ENCODE peak calls at places on chromosomes 13 and 19, in seven cellular contexts. T is Calu3; C is Ammon's horn; M is KG1; D is activated CD4-positive, alpha-beta T cell treated with anti-CD3 and anti-CD28 coated beads, Interleukin-2, amount 50 U/mL, for 1 hour; U is thoracic aorta; B is H1. O is an unnamed sample.

GRCh38 chr19:1748703-1749341 is 4.5 kb upstream of the ONECUT3 start:
- DNase-seq in B (peak), M (no peak), C (no peak), T (no peak), U (no peak), D (no peak), O (no peak)

GRCh38 chr19:19406878-19407639 is 1.6 kb downstream of the GATAD2A start:
- DNase-seq in D (peak), T (peak), B (no peak), M (no peak), C (peak), U (no peak), O (no peak)

GRCh38 chr13:112245959-112246358 is 130.2 kb upstream of the SPACA7 start:
- DNase-seq in B (peak), T (no peak), M (no peak), C (no peak), D (no peak), U (no peak), O (no peak)

GRCh38 chr19:7348587-7349230 is at the start of gene ARHGEF18:
- DNase-seq in B (no peak), D (peak), U (no peak), M (peak), T (no peak), C (peak), O (no peak)

GRCh38 chr19:50492303-50493052 is 15.8 kb upstream of the GARIN5A start:
- DNase-seq in M (no peak), D (peak), U (no peak), B (no peak), T (peak), C (no peak), O (no peak)

GRCh38 chr13:101714195-101714594 is 261.7 kb downstream of the ITGBL1 start:
- DNase-seq in U (no peak), T (no peak), B (no peak), D (no peak), C (no peak), M (no peak), O (no peak)

GRCh38 chr19:17300992-17301585 is 2.1 kb downstream of the ABHD8 start:
- DNase-seq in M (no peak), B (no peak), T (no peak), C (no peak), U (no peak), D (no peak), O (no peak)

GRCh38 chr13:67827992-67828391 is 597.9 kb upstream of the PCDH9 start:
- DNase-seq in M (no peak), C (no peak), D (no peak), B (no peak), T (no peak), U (no peak), O (no peak)

GRCh38 chr13:31096624-31097302 is 64.9 kb downstream of the HSPH1 start:
- DNase-seq in U (no peak), T (peak), C (no peak), D (no peak), M (no peak), B (no peak), O (no peak)

GRCh38 chr13:78228211-78228610 is 309.6 kb upstream of the EDNRB start:
- DNase-seq in M (no peak), D (no peak), T (no peak), C (no peak), U (no peak), B (no peak), O (no peak)

GRCh38 chr19:45442927-45443461 is 19.3 kb upstream of the ERCC1 start:
- DNase-seq in B (peak), T (peak), C (peak), U (no peak), M (no peak), D (peak), O (peak)

GRCh38 chr13:34039678-34040077 is 221.7 kb downstream of the RFC3 start:
- DNase-seq in U (no peak), T (no peak), B (no peak), M (no peak), C (no peak), D (no peak), O (no peak)

GRCh38 chr13:36163809-36164308 is 32.7 kb upstream of the DCLK1 start:
- DNase-seq in C (no peak), T (no peak), B (no peak), D (no peak), M (no peak), U (no peak), O (peak)

GRCh38 chr19:38736413-38737280 is 7.6 kb downstream of the CAPN12 start:
- DNase-seq in M (no peak), U (no peak), T (peak), D (peak), C (no peak), B (peak), O (no peak)

GRCh38 chr19:2171349-2172145 is 7.8 kb downstream of the DOT1L start:
- DNase-seq in U (no peak), C (no peak), D (peak), B (peak), T (peak), M (no peak), O (no peak)

GRCh38 chr13:86397640-86398039 is 598.4 kb upstream of the SLITRK6 start:
- DNase-seq in M (no peak), T (no peak), U (no peak), B (no peak), D (no peak), C (no peak), O (no peak)

GRCh38 chr19:56105090-56105701 is 15.9 kb downstream of the ZNF787 start:
- DNase-seq in T (peak), D (peak), C (peak), M (no peak), B (peak), U (peak), O (peak)

GRCh38 chr19:12628040-12629022 is 17.6 kb downstream of the ZNF791 start:
- DNase-seq in C (no peak), B (no peak), M (no peak), T (no peak), U (no peak), D (no peak), O (no peak)

GRCh38 chr19:5624154-5624663 is 1.3 kb downstream of the SAFB start:
- DNase-seq in D (peak), C (peak), T (no peak), M (no peak), U (no peak), B (peak), O (peak)

GRCh38 chr13:50566646-50567045 is 276.8 kb downstream of the DLEU7 start:
- DNase-seq in M (no peak), T (no peak), U (no peak), B (no peak), C (no peak), D (no peak), O (no peak)

GRCh38 chr19:2394054-2394668 is 33.2 kb downstream of the TIMM13 start:
- DNase-seq in B (no peak), M (no peak), D (no peak), C (peak), U (no peak), T (no peak), O (no peak)

GRCh38 chr13:43021926-43022670 is 1.3 kb upstream of the DNAJC15 start:
- DNase-seq in C (no peak), B (no peak), D (no peak), T (no peak), U (no peak), M (no peak), O (no peak)

GRCh38 chr13:89458456-89458855 is 1787.3 kb downstream of the SLITRK5 start:
- DNase-seq in D (no peak), M (no peak), U (no peak), T (no peak), B (no peak), C (no peak), O (no peak)

GRCh38 chr19:1243768-1244692 is 2.5 kb downstream of the ATP5F1D start:
- DNase-seq in C (peak), M (peak), U (no peak), T (peak), B (peak), D (peak), O (peak)

GRCh38 chr13:29901714-29902631 is 51.6 kb upstream of the UBL3 start:
- DNase-seq in M (no peak), D (peak), T (peak), C (no peak), B (no peak), U (no peak), O (peak)

GRCh38 chr19:14023404-14024235 is 4.3 kb upstream of the RLN3 start:
- DNase-seq in C (peak), B (peak), M (no peak), D (no peak), T (peak), U (no peak), O (no peak)

GRCh38 chr13:66859078-66859477 is 371.1 kb downstream of the PCDH9 start:
- DNase-seq in T (no peak), B (no peak), M (no peak), C (no peak), U (no peak), D (no peak), O (no peak)

GRCh38 chr19:42030605-42031004 is 36.6 kb upstream of the ATP1A3 start:
- DNase-seq in C (no peak), T (no peak), D (no peak), M (no peak), U (no peak), B (no peak), O (no peak)

GRCh38 chr19:41427647-41428480 is 690 bp upstream of the B3GNT8 start:
- DNase-seq in D (peak), U (no peak), C (peak), T (no peak), B (peak), M (no peak), O (no peak)

GRCh38 chr13:34939771-34940170 is 2.3 kb upstream of the NBEA start:
- DNase-seq in B (no peak), T (no peak), M (no peak), C (no peak), U (no peak), D (no peak), O (no peak)

GRCh38 chr13:76759877-76760276 is 126.3 kb downstream of the KCTD12 start:
- DNase-seq in D (no peak), B (no peak), C (no peak), U (no peak), M (no peak), T (no peak), O (no peak)

GRCh38 chr13:108176685-108177274 is 38.6 kb downstream of the LIG4 start:
- DNase-seq in D (peak), M (no peak), C (peak), U (no peak), T (peak), B (peak), O (no peak)

GRCh38 chr19:45008554-45008953 is 7.3 kb downstream of the RELB start:
- DNase-seq in U (no peak), D (no peak), T (no peak), B (no peak), C (no peak), M (no peak), O (no peak)

GRCh38 chr19:10543420-10544241 is at the start of gene ATG4D:
- DNase-seq in U (no peak), M (peak), B (peak), C (peak), T (peak), D (peak), O (peak)

O was measured in lower leg skin.